ENCODE peak calls at places on chromosomes 11 and 22, in seven cellular contexts. One of them, this sample, is unnamed.
A peak's percentile ranks its signal among the peaks of the same experiment; 100 is the strongest.

GRCh38 chr11:68878022-68878421 is 25.6 kb downstream of the MRPL21 start:
- DNase-seq in GM12878: no peak
- DNase-seq in K562: no peak
- DNase-seq in H1: no peak
- DNase-seq in HepG2: peak; percentile 34
- DNase-seq in HCT116: no peak
- DNase-seq in SK-N-SH: no peak
- DNase-seq in this sample: no peak

GRCh38 chr11:75474878-75475766 is 42.1 kb upstream of the KLHL35 start:
- DNase-seq in SK-N-SH: peak; percentile 63
- DNase-seq in HepG2: no peak
- DNase-seq in HCT116: no peak
- DNase-seq in K562: peak; percentile 91
- DNase-seq in GM12878: no peak
- DNase-seq in H1: peak; percentile 38
- DNase-seq in this sample: no peak

GRCh38 chr11:70448983-70449567 is 50.7 kb downstream of the CTTN start:
- DNase-seq in SK-N-SH: no peak
- DNase-seq in H1: no peak
- DNase-seq in GM12878: no peak
- DNase-seq in K562: peak; percentile 79
- DNase-seq in HepG2: no peak
- DNase-seq in HCT116: peak; percentile 16
- DNase-seq in this sample: no peak

GRCh38 chr11:36195496-36196346 is 93.5 kb downstream of the COMMD9 start:
- DNase-seq in GM12878: no peak
- DNase-seq in HepG2: no peak
- DNase-seq in H1: no peak
- DNase-seq in HCT116: no peak
- DNase-seq in K562: no peak
- DNase-seq in SK-N-SH: peak; percentile 73
- DNase-seq in this sample: no peak

GRCh38 chr11:102139081-102139498 is 28.8 kb downstream of the YAP1 start:
- DNase-seq in HCT116: no peak
- DNase-seq in GM12878: no peak
- DNase-seq in K562: no peak
- DNase-seq in H1: no peak
- DNase-seq in HepG2: no peak
- DNase-seq in SK-N-SH: no peak
- DNase-seq in this sample: no peak

GRCh38 chr11:27721505-27722116 is 21.4 kb upstream of the BDNF start:
- DNase-seq in GM12878: no peak
- DNase-seq in K562: no peak
- DNase-seq in HepG2: no peak
- DNase-seq in HCT116: no peak
- DNase-seq in H1: no peak
- DNase-seq in SK-N-SH: no peak
- DNase-seq in this sample: no peak

GRCh38 chr11:69034123-69034522 is 14.6 kb upstream of the TPCN2 start:
- DNase-seq in GM12878: no peak
- DNase-seq in SK-N-SH: no peak
- DNase-seq in HCT116: no peak
- DNase-seq in H1: no peak
- DNase-seq in K562: no peak
- DNase-seq in HepG2: no peak
- DNase-seq in this sample: no peak

GRCh38 chr11:17972987-17973386 is 39.9 kb downstream of the SERGEF start:
- DNase-seq in H1: peak; percentile 83
- DNase-seq in K562: peak; percentile 58
- DNase-seq in GM12878: no peak
- DNase-seq in SK-N-SH: peak; percentile 61
- DNase-seq in HepG2: peak; percentile 23
- DNase-seq in HCT116: peak; percentile 60
- DNase-seq in this sample: no peak

GRCh38 chr11:23932485-23932898 is 564.4 kb upstream of the LUZP2 start:
- DNase-seq in SK-N-SH: no peak
- DNase-seq in GM12878: no peak
- DNase-seq in H1: no peak
- DNase-seq in K562: no peak
- DNase-seq in HepG2: no peak
- DNase-seq in HCT116: no peak
- DNase-seq in this sample: no peak

GRCh38 chr22:38086942-38087341 is 3.0 kb upstream of the SLC16A8 start:
- DNase-seq in H1: no peak
- DNase-seq in SK-N-SH: no peak
- DNase-seq in HCT116: no peak
- DNase-seq in HepG2: no peak
- DNase-seq in K562: no peak
- DNase-seq in GM12878: no peak
- DNase-seq in this sample: no peak

GRCh38 chr11:1487091-1487850 is 692 bp upstream of the MOB2 start:
- DNase-seq in GM12878: no peak
- DNase-seq in HCT116: no peak
- DNase-seq in H1: no peak
- DNase-seq in HepG2: no peak
- DNase-seq in K562: no peak
- DNase-seq in SK-N-SH: no peak
- DNase-seq in this sample: no peak

GRCh38 chr11:112582366-112582765 is 321.7 kb upstream of the PLET1 start:
- DNase-seq in GM12878: no peak
- DNase-seq in K562: no peak
- DNase-seq in HepG2: no peak
- DNase-seq in H1: no peak
- DNase-seq in SK-N-SH: no peak
- DNase-seq in HCT116: no peak
- DNase-seq in this sample: no peak

GRCh38 chr11:92128026-92128425 is 96.6 kb upstream of the FAT3 start:
- DNase-seq in SK-N-SH: no peak
- DNase-seq in HepG2: no peak
- DNase-seq in HCT116: no peak
- DNase-seq in H1: no peak
- DNase-seq in K562: no peak
- DNase-seq in GM12878: no peak
- DNase-seq in this sample: no peak

GRCh38 chr11:92131289-92131890 is 93.2 kb upstream of the FAT3 start:
- DNase-seq in H1: no peak
- DNase-seq in HepG2: no peak
- DNase-seq in HCT116: no peak
- DNase-seq in SK-N-SH: no peak
- DNase-seq in K562: no peak
- DNase-seq in GM12878: no peak
- DNase-seq in this sample: no peak

GRCh38 chr11:92130432-92130831 is 94.2 kb upstream of the FAT3 start:
- DNase-seq in SK-N-SH: no peak
- DNase-seq in HepG2: no peak
- DNase-seq in K562: no peak
- DNase-seq in H1: no peak
- DNase-seq in HCT116: no peak
- DNase-seq in GM12878: no peak
- DNase-seq in this sample: no peak

GRCh38 chr11:92125316-92125715 is 99.3 kb upstream of the FAT3 start:
- DNase-seq in HepG2: no peak
- DNase-seq in SK-N-SH: no peak
- DNase-seq in K562: no peak
- DNase-seq in H1: no peak
- DNase-seq in GM12878: no peak
- DNase-seq in HCT116: no peak
- DNase-seq in this sample: no peak

GRCh38 chr11:92129811-92130210 is 94.8 kb upstream of the FAT3 start:
- DNase-seq in K562: no peak
- DNase-seq in HCT116: no peak
- DNase-seq in HepG2: peak; percentile 19
- DNase-seq in GM12878: no peak
- DNase-seq in H1: no peak
- DNase-seq in SK-N-SH: no peak
- DNase-seq in this sample: no peak
- TF ChIP-seq JUND in K562: no peak
- TF ChIP-seq JUND in HCT116: no peak
- TF ChIP-seq JUND in HepG2: no peak
- TF ChIP-seq JUND in GM12878: no peak
- TF ChIP-seq JUND in H1: no peak
- TF ChIP-seq JUND in SK-N-SH: no peak
- TF ChIP-seq JUND in this sample: no peak

GRCh38 chr22:44773082-44773481 is 20.7 kb downstream of the ARHGAP8 start:
- DNase-seq in K562: no peak
- DNase-seq in HCT116: no peak
- DNase-seq in H1: no peak
- DNase-seq in SK-N-SH: no peak
- DNase-seq in HepG2: no peak
- DNase-seq in GM12878: no peak
- DNase-seq in this sample: no peak

GRCh38 chr22:44777364-44777756 is 25.0 kb downstream of the ARHGAP8 start:
- DNase-seq in GM12878: no peak
- DNase-seq in HCT116: no peak
- DNase-seq in H1: no peak
- DNase-seq in SK-N-SH: no peak
- DNase-seq in HepG2: no peak
- DNase-seq in K562: no peak
- DNase-seq in this sample: no peak

GRCh38 chr22:44775862-44776261 is 23.5 kb downstream of the ARHGAP8 start:
- DNase-seq in H1: no peak
- DNase-seq in SK-N-SH: no peak
- DNase-seq in GM12878: no peak
- DNase-seq in K562: no peak
- DNase-seq in HepG2: no peak
- DNase-seq in HCT116: no peak
- DNase-seq in this sample: no peak

GRCh38 chr22:44780876-44781275 is 28.5 kb downstream of the ARHGAP8 start:
- DNase-seq in SK-N-SH: no peak
- DNase-seq in H1: no peak
- DNase-seq in GM12878: no peak
- DNase-seq in K562: no peak
- DNase-seq in HCT116: no peak
- DNase-seq in HepG2: no peak
- DNase-seq in this sample: no peak

DNA sequence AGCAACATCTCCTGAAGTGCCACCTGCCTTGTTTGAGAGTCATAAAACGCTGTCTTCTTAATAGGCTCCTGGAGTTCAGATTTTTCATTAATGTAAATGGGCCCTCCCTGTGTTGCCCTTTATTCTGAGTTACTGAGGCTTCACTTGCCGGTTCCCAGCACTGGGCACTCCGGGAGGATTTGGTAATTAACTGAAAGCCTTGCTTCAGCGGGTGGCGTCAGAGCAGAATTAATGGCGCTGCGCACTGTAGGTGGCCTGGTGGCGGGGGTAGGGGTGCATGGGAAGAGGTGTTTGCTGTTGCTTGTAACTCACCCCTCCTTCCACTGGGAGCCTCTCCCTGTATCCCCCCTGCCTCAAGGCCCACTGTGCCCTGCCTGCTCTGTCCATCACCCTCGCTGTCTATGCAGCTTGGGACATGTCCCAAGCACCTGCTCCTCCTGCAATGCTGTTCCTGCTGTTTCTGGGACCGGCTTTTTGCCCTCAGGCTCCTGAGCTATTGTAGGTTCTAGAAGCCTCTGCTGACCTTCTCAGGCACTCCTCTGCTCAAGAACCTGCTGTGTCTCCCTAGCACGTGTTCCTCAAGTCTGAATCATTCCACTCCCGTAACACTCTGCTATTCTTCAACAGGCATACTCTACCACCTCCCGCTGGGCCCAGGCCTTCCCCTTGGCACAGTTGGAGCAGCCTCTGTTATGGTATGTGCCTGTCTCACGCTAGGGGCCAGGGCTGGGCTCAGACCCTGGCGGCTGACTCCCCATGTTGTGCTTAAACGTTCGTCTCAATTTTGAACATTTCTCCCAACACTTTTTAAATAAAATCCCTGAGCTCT is 24.4 kb downstream of the ARHGAP8 start:
- DNase-seq in K562: no peak
- DNase-seq in H1: no peak
- DNase-seq in HCT116: no peak
- DNase-seq in GM12878: no peak
- DNase-seq in HepG2: no peak
- DNase-seq in SK-N-SH: no peak
- DNase-seq in this sample: no peak
- TF ChIP-seq JUND in K562: no peak
- TF ChIP-seq JUND in H1: no peak
- TF ChIP-seq JUND in HCT116: no peak
- TF ChIP-seq JUND in GM12878: no peak
- TF ChIP-seq JUND in HepG2: no peak
- TF ChIP-seq JUND in SK-N-SH: no peak
- TF ChIP-seq JUND in this sample: no peak

GRCh38 chr11:58912124-58912523 is 27.2 kb upstream of the GLYATL1 start:
- DNase-seq in SK-N-SH: no peak
- DNase-seq in HCT116: no peak
- DNase-seq in HepG2: no peak
- DNase-seq in K562: no peak
- DNase-seq in H1: no peak
- DNase-seq in GM12878: no peak
- DNase-seq in this sample: no peak
- TF ChIP-seq JUND in SK-N-SH: no peak
- TF ChIP-seq JUND in HCT116: no peak
- TF ChIP-seq JUND in HepG2: no peak
- TF ChIP-seq JUND in K562: no peak
- TF ChIP-seq JUND in H1: no peak
- TF ChIP-seq JUND in GM12878: no peak
- TF ChIP-seq JUND in this sample: no peak

GRCh38 chr22:23401111-23401909 is 178.8 kb downstream of the IGLL1 start:
- DNase-seq in GM12878: no peak
- DNase-seq in H1: no peak
- DNase-seq in SK-N-SH: no peak
- DNase-seq in K562: peak; percentile 11
- DNase-seq in HepG2: no peak
- DNase-seq in HCT116: no peak
- DNase-seq in this sample: no peak
- TF ChIP-seq JUND in GM12878: no peak
- TF ChIP-seq JUND in H1: no peak
- TF ChIP-seq JUND in SK-N-SH: peak; percentile 38
- TF ChIP-seq JUND in K562: no peak
- TF ChIP-seq JUND in HepG2: no peak
- TF ChIP-seq JUND in HCT116: no peak
- TF ChIP-seq JUND in this sample: no peak

GRCh38 chr11:133950874-133951483 is 5.8 kb downstream of the IGSF9B start:
- DNase-seq in SK-N-SH: no peak
- DNase-seq in GM12878: no peak
- DNase-seq in K562: no peak
- DNase-seq in HCT116: no peak
- DNase-seq in H1: no peak
- DNase-seq in HepG2: no peak
- DNase-seq in this sample: no peak
- TF ChIP-seq JUND in SK-N-SH: no peak
- TF ChIP-seq JUND in GM12878: no peak
- TF ChIP-seq JUND in K562: no peak
- TF ChIP-seq JUND in HCT116: no peak
- TF ChIP-seq JUND in H1: no peak
- TF ChIP-seq JUND in HepG2: no peak
- TF ChIP-seq JUND in this sample: no peak

DNA sequence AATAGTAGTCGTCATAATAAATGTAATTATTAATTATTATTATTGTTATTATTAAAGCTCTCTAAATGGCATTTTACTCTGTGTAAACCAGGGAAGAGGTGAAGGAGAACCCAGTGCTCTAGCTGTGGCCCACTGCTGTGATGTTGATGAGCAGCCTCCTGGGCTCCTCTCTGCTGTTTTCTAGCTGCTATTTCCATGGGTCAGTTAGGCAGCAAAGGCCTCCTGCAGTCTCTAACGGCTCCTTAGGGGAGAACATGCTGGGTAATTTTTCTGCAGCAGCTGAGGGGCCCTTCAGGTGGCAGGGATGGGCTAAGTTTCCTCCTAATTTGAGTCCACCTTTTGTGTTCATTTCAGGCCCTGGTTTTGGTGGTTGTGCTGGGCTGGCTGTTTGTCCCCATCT is 24.6 kb downstream of the SLC5A1 start:
- DNase-seq in HCT116: no peak
- DNase-seq in GM12878: no peak
- DNase-seq in K562: no peak
- DNase-seq in HepG2: no peak
- DNase-seq in H1: no peak
- DNase-seq in SK-N-SH: no peak
- DNase-seq in this sample: no peak
- TF ChIP-seq JUND in HCT116: no peak
- TF ChIP-seq JUND in GM12878: no peak
- TF ChIP-seq JUND in K562: no peak
- TF ChIP-seq JUND in HepG2: no peak
- TF ChIP-seq JUND in H1: no peak
- TF ChIP-seq JUND in SK-N-SH: no peak
- TF ChIP-seq JUND in this sample: no peak

This sample was measured in T47D.